ENCODE peak calls at places on chromosomes 11 and 22, in seven cellular contexts. A is body of pancreas, U is MM.1S, L is IMR-90, X is A549, F is mesenchymal stem cell, S is Peyer's patch. Z is an unnamed sample.

GRCh38 chr11:124644426-124645280 is 22.0 kb downstream of the TBRG1 start:
- DNase-seq in F (peak; percentile 80), S (peak; percentile 74), L (peak; percentile 88), X (peak; percentile 68), U (peak; percentile 51), A (peak; percentile 69), Z (peak; percentile 9)

GRCh38 chr11:107590460-107591097 is 368 bp upstream of the ELMOD1 start:
- DNase-seq in A (no peak), L (no peak), S (no peak), X (no peak), U (no peak), F (peak; percentile 13), Z (no peak)

GRCh38 chr11:86606849-86607481 is 65.5 kb downstream of the ME3 start:
- DNase-seq in S (no peak), X (peak; percentile 57), F (peak; percentile 86), L (peak; percentile 60), U (no peak), A (no peak), Z (no peak)

GRCh38 chr11:79054636-79055035 is 386.2 kb downstream of the TENM4 start:
- DNase-seq in L (peak; percentile 87), F (no peak), A (no peak), U (no peak), X (no peak), S (no peak), Z (no peak)

GRCh38 chr11:92978226-92979111 is 9.0 kb downstream of the MTNR1B start:
- DNase-seq in F (no peak), S (no peak), A (no peak), U (no peak), X (no peak), L (peak; percentile 44), Z (no peak)

GRCh38 chr11:8332196-8332595 is 68.5 kb upstream of the LMO1 start:
- DNase-seq in U (no peak), F (no peak), L (no peak), S (no peak), A (peak; percentile 25), X (no peak), Z (no peak)

GRCh38 chr11:8756201-8756600 is 73.6 kb downstream of the RPL27A start:
- DNase-seq in U (no peak), X (no peak), A (peak; percentile 50), L (peak; percentile 78), S (no peak), F (no peak), Z (no peak)

GRCh38 chr22:26937213-26937612 is 279.8 kb downstream of the MIAT start:
- DNase-seq in S (no peak), U (no peak), L (no peak), F (no peak), A (no peak), X (no peak), Z (no peak)

GRCh38 chr22:28799125-28799833 is 1.1 kb downstream of the XBP1 start:
- DNase-seq in L (peak; percentile 96), X (peak; percentile 83), F (peak; percentile 99), A (peak; percentile 73), S (peak; percentile 77), U (peak; percentile 53), Z (no peak)

GRCh38 chr11:94791216-94791889 is 23.2 kb downstream of the AMOTL1 start:
- DNase-seq in X (no peak), F (no peak), U (no peak), A (no peak), L (no peak), S (no peak), Z (no peak)

GRCh38 chr11:13462311-13462927 is 603 bp downstream of the BTBD10 start:
- DNase-seq in S (peak; percentile 88), X (peak; percentile 58), F (peak; percentile 74), U (peak; percentile 29), A (peak; percentile 45), L (peak; percentile 41), Z (no peak)

GRCh38 chr22:36333632-36334031 is 54.1 kb downstream of the MYH9 start:
- DNase-seq in F (no peak), S (no peak), A (peak; percentile 67), X (no peak), U (peak; percentile 10), L (no peak), Z (no peak)

GRCh38 chr11:532512-533048 is 2.8 kb downstream of the HRAS start:
- DNase-seq in U (no peak), A (no peak), X (no peak), S (peak; percentile 45), F (no peak), L (no peak), Z (no peak)

GRCh38 chr22:30414525-30415047 is 11.0 kb upstream of the MTFP1 start:
- DNase-seq in X (no peak), L (no peak), S (no peak), U (no peak), A (no peak), F (no peak), Z (no peak)
- H3K4me1 ChIP-seq in X (peaks cover 29% of the 10 kb centered on the region), L (peaks cover 6% of the 10 kb centered on the region), S (no peaks in the 10 kb centered on the region), U (no peaks in the 10 kb centered on the region), A (peaks cover 10% of the 10 kb centered on the region), F (peaks cover 7% of the 10 kb centered on the region), Z (peaks cover 38% of the 10 kb centered on the region)

DNA sequence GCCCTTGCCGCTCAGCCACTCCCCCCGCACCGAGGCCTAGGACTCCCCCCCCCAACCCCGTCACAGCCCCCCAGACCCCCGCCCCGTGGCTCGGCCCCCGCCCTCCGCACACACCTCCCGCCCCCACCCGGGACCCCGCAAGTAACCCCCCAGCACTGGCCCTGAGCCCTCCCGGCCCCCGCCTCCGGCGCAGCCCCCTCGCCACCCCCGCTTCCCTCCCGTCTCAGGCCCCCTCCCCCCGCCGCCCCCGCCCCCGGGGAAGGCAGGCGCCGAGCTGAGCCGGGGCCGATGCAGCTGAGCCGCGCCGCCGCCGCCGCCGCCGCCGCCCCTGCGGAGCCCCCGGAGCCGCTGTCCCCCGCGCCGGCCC is 1.5 kb downstream of the SHANK3 start:
- DNase-seq in S (no peak), U (no peak), F (no peak), X (no peak), A (no peak), L (no peak), Z (no peak)
- H3K4me3 ChIP-seq in S (peak overlapping the region; percentile 45), U (no peak overlapping the region), F (no peak overlapping the region), X (peak overlapping the region; percentile 58), A (no peak overlapping the region), L (no peak overlapping the region), Z (no peak overlapping the region)

GRCh38 chr11:110859998-110860397 is 147.8 kb upstream of the ARHGAP20 start:
- DNase-seq in X (no peak), U (no peak), A (no peak), L (no peak), F (no peak), S (peak; percentile 89), Z (no peak)
- H3K27ac ChIP-seq in X (no peak overlapping the region), U (no peak overlapping the region), A (no peak overlapping the region), L (no peak overlapping the region), F (no peak overlapping the region), S (peak overlapping the region; percentile 67), Z (no peak overlapping the region)

GRCh38 chr11:117509543-117509942 is 181.9 kb downstream of the CEP164 start:
- DNase-seq in A (no peak), L (no peak), X (no peak), F (no peak), U (no peak), S (no peak), Z (no peak)

GRCh38 chr11:117511483-117511934 is 183.9 kb downstream of the CEP164 start:
- DNase-seq in L (no peak), X (no peak), S (no peak), F (no peak), U (no peak), A (no peak), Z (no peak)

GRCh38 chr11:117505285-117505970 is 177.8 kb downstream of the CEP164 start:
- DNase-seq in X (no peak), L (no peak), S (no peak), A (no peak), U (no peak), F (no peak), Z (no peak)

GRCh38 chr11:117510646-117511045 is 183.0 kb downstream of the CEP164 start:
- DNase-seq in X (no peak), S (no peak), F (no peak), A (no peak), L (no peak), U (no peak), Z (no peak)

DNA sequence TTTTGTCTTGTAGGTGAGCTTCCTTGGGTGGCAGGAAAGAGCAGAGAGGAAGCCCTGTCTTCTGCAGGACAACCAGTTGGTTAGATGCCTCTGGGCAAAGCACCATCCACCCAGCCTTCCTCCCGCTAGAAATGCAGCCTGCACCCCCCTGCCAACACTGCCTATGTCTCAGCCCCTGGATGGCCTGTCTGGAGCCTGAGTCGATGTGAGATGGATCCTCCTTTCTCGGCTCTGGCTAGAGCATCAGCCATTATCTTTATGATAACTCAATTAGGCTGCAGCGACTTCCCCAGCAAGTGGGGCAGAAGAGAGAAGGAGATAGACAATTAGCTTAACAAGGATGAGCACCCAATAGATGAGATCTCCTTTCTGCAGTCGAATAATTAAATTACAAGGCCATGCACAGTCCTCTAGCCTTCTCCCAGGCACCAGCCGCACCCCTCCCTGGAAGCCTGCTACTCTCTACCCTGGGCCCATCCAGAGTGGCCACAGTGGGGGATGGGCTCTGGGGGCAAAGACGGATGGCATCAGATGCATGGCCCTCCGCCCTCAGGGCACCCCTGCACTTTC is 179.3 kb downstream of the CEP164 start:
- DNase-seq in L (no peak), X (no peak), F (no peak), A (no peak), S (no peak), U (no peak), Z (no peak)
- H3K4me1 ChIP-seq in L (no peaks in the 10 kb centered on the region), X (no peaks in the 10 kb centered on the region), F (peaks cover 7% of the 10 kb centered on the region), A (no peaks in the 10 kb centered on the region), S (no peaks in the 10 kb centered on the region), U (no peaks in the 10 kb centered on the region), Z (no peaks in the 10 kb centered on the region)

GRCh38 chr11:57460017-57460755 is at the start of gene RTN4RL2:
- DNase-seq in L (peak; percentile 45), U (no peak), A (peak; percentile 40), X (peak; percentile 78), F (peak; percentile 52), S (no peak), Z (no peak)

GRCh38 chr11:57463596-57464342 is 3.4 kb downstream of the RTN4RL2 start:
- DNase-seq in F (no peak), X (no peak), A (no peak), U (no peak), S (no peak), L (no peak), Z (no peak)

GRCh38 chr11:57462597-57462996 is 2.3 kb downstream of the RTN4RL2 start:
- DNase-seq in A (no peak), U (no peak), L (no peak), X (no peak), F (no peak), S (no peak), Z (no peak)

GRCh38 chr11:57460756-57461749 is 725 bp downstream of the RTN4RL2 start:
- DNase-seq in F (no peak), L (no peak), A (no peak), S (no peak), U (no peak), X (no peak), Z (no peak)

GRCh38 chr11:57461841-57462489 is 1.6 kb downstream of the RTN4RL2 start:
- DNase-seq in F (no peak), X (no peak), S (no peak), L (no peak), A (no peak), U (no peak), Z (no peak)
- H3K4me3 ChIP-seq in F (no peak overlapping the region), X (peak overlapping the region; percentile 74), S (no peak overlapping the region), L (no peak overlapping the region), A (no peak overlapping the region), U (no peak overlapping the region), Z (no peak overlapping the region)